ENCODE peak calls at places on chromosome 22, in four cellular contexts. One of them, this sample, is unnamed.

GRCh38 chr22:50733521-50734342 is 4.3 kb upstream of the ACR start:
- DNase-seq in ascending aorta: no peak
- DNase-seq in brain microvascular endothelial cell: no peak
- DNase-seq in fibroblast of lung: peak
- DNase-seq in this sample: no peak

GRCh38 chr22:41140365-41140957 is 48.1 kb downstream of the EP300 start:
- DNase-seq in ascending aorta: no peak
- DNase-seq in brain microvascular endothelial cell: no peak
- DNase-seq in fibroblast of lung: no peak
- DNase-seq in this sample: no peak

GRCh38 chr22:43160497-43161126 is 9.3 kb downstream of the TSPO start:
- DNase-seq in ascending aorta: no peak
- DNase-seq in brain microvascular endothelial cell: no peak
- DNase-seq in fibroblast of lung: no peak
- DNase-seq in this sample: no peak

GRCh38 chr22:48577014-48577690 is 1250.5 kb downstream of the BRD1 start:
- DNase-seq in ascending aorta: no peak
- DNase-seq in brain microvascular endothelial cell: no peak
- DNase-seq in fibroblast of lung: no peak
- DNase-seq in this sample: peak

GRCh38 chr22:29609139-29609538 is 5.7 kb downstream of the NF2 start:
- DNase-seq in ascending aorta: no peak
- DNase-seq in brain microvascular endothelial cell: no peak
- DNase-seq in fibroblast of lung: no peak
- DNase-seq in this sample: no peak

GRCh38 chr22:40426671-40427070 is 56.3 kb downstream of the SGSM3 start:
- DNase-seq in ascending aorta: no peak
- DNase-seq in brain microvascular endothelial cell: no peak
- DNase-seq in fibroblast of lung: peak
- DNase-seq in this sample: no peak

GRCh38 chr22:37242395-37242918 is 1.6 kb downstream of the RAC2 start:
- DNase-seq in ascending aorta: peak
- DNase-seq in brain microvascular endothelial cell: peak
- DNase-seq in fibroblast of lung: no peak
- DNase-seq in this sample: no peak

GRCh38 chr22:17472886-17473285 is 90.4 kb upstream of the SLC25A18 start:
- DNase-seq in ascending aorta: no peak
- DNase-seq in brain microvascular endothelial cell: no peak
- DNase-seq in fibroblast of lung: no peak
- DNase-seq in this sample: no peak

GRCh38 chr22:50184004-50184461 is 1.7 kb upstream of the TRABD start:
- DNase-seq in ascending aorta: no peak
- DNase-seq in brain microvascular endothelial cell: no peak
- DNase-seq in fibroblast of lung: peak
- DNase-seq in this sample: no peak

GRCh38 chr22:42992092-42992491 is 22.9 kb downstream of the PACSIN2 start:
- DNase-seq in ascending aorta: no peak
- DNase-seq in brain microvascular endothelial cell: no peak
- DNase-seq in fibroblast of lung: no peak
- DNase-seq in this sample: no peak

GRCh38 chr22:48940266-48940987 is 887.2 kb downstream of the BRD1 start:
- DNase-seq in ascending aorta: no peak
- DNase-seq in brain microvascular endothelial cell: no peak
- DNase-seq in fibroblast of lung: no peak
- DNase-seq in this sample: no peak

GRCh38 chr22:35379146-35379993 is 1.5 kb upstream of the HMOX1 start:
- DNase-seq in ascending aorta: no peak
- DNase-seq in brain microvascular endothelial cell: no peak
- DNase-seq in fibroblast of lung: no peak
- DNase-seq in this sample: no peak

GRCh38 chr22:17172172-17172833 is 13.2 kb upstream of the HDHD5 start:
- DNase-seq in ascending aorta: no peak
- DNase-seq in brain microvascular endothelial cell: no peak
- DNase-seq in fibroblast of lung: no peak
- DNase-seq in this sample: no peak

GRCh38 chr22:40215266-40215665 is 37.5 kb downstream of the TNRC6B start:
- DNase-seq in ascending aorta: no peak
- DNase-seq in brain microvascular endothelial cell: no peak
- DNase-seq in fibroblast of lung: no peak
- DNase-seq in this sample: no peak

GRCh38 chr22:30396871-30397655 is at the start of gene SEC14L2:
- DNase-seq in ascending aorta: no peak
- DNase-seq in brain microvascular endothelial cell: no peak
- DNase-seq in fibroblast of lung: peak
- DNase-seq in this sample: peak

GRCh38 chr22:25050566-25050965 is 98.0 kb downstream of the KIAA1671 start:
- DNase-seq in ascending aorta: no peak
- DNase-seq in brain microvascular endothelial cell: no peak
- DNase-seq in fibroblast of lung: no peak
- DNase-seq in this sample: no peak

GRCh38 chr22:43263645-43264514 is 76.9 kb upstream of the TTLL12 start:
- DNase-seq in ascending aorta: no peak
- DNase-seq in brain microvascular endothelial cell: peak
- DNase-seq in fibroblast of lung: peak
- DNase-seq in this sample: peak

GRCh38 chr22:42868751-42869251 is 11.7 kb upstream of the ARFGAP3 start:
- DNase-seq in ascending aorta: peak
- DNase-seq in brain microvascular endothelial cell: no peak
- DNase-seq in fibroblast of lung: no peak
- DNase-seq in this sample: no peak

GRCh38 chr22:33682927-33683326 is 237.3 kb downstream of the LARGE1 start:
- DNase-seq in ascending aorta: no peak
- DNase-seq in brain microvascular endothelial cell: no peak
- DNase-seq in fibroblast of lung: no peak
- DNase-seq in this sample: no peak

GRCh38 chr22:24994070-24994763 is 41.7 kb downstream of the KIAA1671 start:
- DNase-seq in ascending aorta: no peak
- DNase-seq in brain microvascular endothelial cell: no peak
- DNase-seq in fibroblast of lung: no peak
- DNase-seq in this sample: no peak

GRCh38 chr22:30591191-30591587 is 521 bp downstream of the PES1 start:
- DNase-seq in ascending aorta: no peak
- DNase-seq in brain microvascular endothelial cell: peak
- DNase-seq in fibroblast of lung: peak
- DNase-seq in this sample: no peak

GRCh38 chr22:19378362-19378711 is 53.2 kb downstream of the HIRA start:
- DNase-seq in ascending aorta: no peak
- DNase-seq in brain microvascular endothelial cell: no peak
- DNase-seq in fibroblast of lung: no peak
- DNase-seq in this sample: no peak

GRCh38 chr22:50320671-50321325 is 6.0 kb downstream of the DENND6B start:
- DNase-seq in ascending aorta: no peak
- DNase-seq in brain microvascular endothelial cell: no peak
- DNase-seq in fibroblast of lung: no peak
- DNase-seq in this sample: no peak

GRCh38 chr22:25492950-25493790 is 71.3 kb upstream of the GRK3 start:
- DNase-seq in ascending aorta: no peak
- DNase-seq in brain microvascular endothelial cell: no peak
- DNase-seq in fibroblast of lung: no peak
- DNase-seq in this sample: peak

GRCh38 chr22:16970446-16970845 is 37.6 kb downstream of the GAB4 start:
- DNase-seq in ascending aorta: no peak
- DNase-seq in brain microvascular endothelial cell: no peak
- DNase-seq in fibroblast of lung: no peak
- DNase-seq in this sample: no peak

GRCh38 chr22:32574397-32574796 is 99.8 kb downstream of the FBXO7 start:
- DNase-seq in ascending aorta: no peak
- DNase-seq in brain microvascular endothelial cell: no peak
- DNase-seq in fibroblast of lung: no peak
- DNase-seq in this sample: no peak

GRCh38 chr22:48701296-48702030 is 1126.2 kb downstream of the BRD1 start:
- DNase-seq in ascending aorta: no peak
- DNase-seq in brain microvascular endothelial cell: no peak
- DNase-seq in fibroblast of lung: no peak
- DNase-seq in this sample: no peak

GRCh38 chr22:31898911-31899310 is 45.4 kb upstream of the YWHAH start:
- DNase-seq in ascending aorta: no peak
- DNase-seq in brain microvascular endothelial cell: no peak
- DNase-seq in fibroblast of lung: no peak
- DNase-seq in this sample: no peak

DNA sequence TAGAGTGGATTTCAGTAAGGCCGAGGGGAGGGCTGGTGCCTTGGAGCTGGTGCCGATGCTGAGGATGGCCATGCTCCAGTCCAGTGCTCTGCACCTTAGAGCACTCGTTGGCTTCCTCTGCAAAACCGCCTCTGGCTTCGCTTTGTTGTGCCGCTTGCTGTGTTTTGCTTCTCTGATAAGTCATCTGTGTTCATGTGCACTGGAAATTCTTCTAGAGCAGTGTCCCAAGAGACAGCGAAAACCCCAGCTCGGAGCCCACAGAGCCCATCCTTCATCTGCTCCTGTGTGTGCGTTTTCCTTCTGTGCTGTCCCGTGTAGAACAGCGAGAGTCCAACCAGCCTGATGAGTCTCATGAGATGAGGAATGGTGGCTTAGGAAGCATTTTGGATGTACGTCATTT is 12.1 kb downstream of the FAM118A start:
- DNase-seq in ascending aorta: no peak
- DNase-seq in brain microvascular endothelial cell: no peak
- DNase-seq in fibroblast of lung: no peak
- DNase-seq in this sample: no peak
- H3K27ac ChIP-seq in ascending aorta: no peak
- H3K27ac ChIP-seq in brain microvascular endothelial cell: no peak
- H3K27ac ChIP-seq in fibroblast of lung: no peak
- H3K27ac ChIP-seq in this sample: no peak

GRCh38 chr22:20771918-20772625 is 1.8 kb upstream of the SERPIND1 start:
- DNase-seq in ascending aorta: no peak
- DNase-seq in brain microvascular endothelial cell: no peak
- DNase-seq in fibroblast of lung: no peak
- DNase-seq in this sample: no peak
- H3K27ac ChIP-seq in ascending aorta: no peak
- H3K27ac ChIP-seq in brain microvascular endothelial cell: no peak
- H3K27ac ChIP-seq in fibroblast of lung: no peak
- H3K27ac ChIP-seq in this sample: no peak

DNA sequence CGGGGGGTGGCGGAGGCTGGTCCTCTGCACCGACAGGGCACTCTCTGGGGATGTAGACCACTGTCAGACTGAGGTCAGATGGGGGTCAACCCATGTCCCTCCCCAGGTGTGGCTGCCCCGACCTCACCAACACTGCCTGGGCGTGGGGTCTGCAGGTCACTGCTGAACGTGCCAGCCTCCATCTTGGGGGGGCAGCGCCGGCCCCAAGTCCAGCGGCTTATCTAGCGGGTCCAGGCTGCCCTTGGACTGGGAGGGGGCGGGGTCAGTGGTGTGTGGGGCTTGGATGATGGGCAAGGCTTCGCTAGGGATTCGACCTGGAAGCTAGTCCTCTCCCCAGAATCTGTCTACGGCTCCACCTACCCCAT is 178.2 kb downstream of the IGLL1 start:
- DNase-seq in ascending aorta: no peak
- DNase-seq in brain microvascular endothelial cell: no peak
- DNase-seq in fibroblast of lung: no peak
- DNase-seq in this sample: no peak
- H3K27ac ChIP-seq in ascending aorta: no peak
- H3K27ac ChIP-seq in brain microvascular endothelial cell: no peak
- H3K27ac ChIP-seq in fibroblast of lung: no peak
- H3K27ac ChIP-seq in this sample: no peak

GRCh38 chr22:46586123-46586519 is 34.1 kb upstream of the GRAMD4 start:
- DNase-seq in ascending aorta: no peak
- DNase-seq in brain microvascular endothelial cell: no peak
- DNase-seq in fibroblast of lung: no peak
- DNase-seq in this sample: no peak
- H3K27ac ChIP-seq in ascending aorta: no peak
- H3K27ac ChIP-seq in brain microvascular endothelial cell: no peak
- H3K27ac ChIP-seq in fibroblast of lung: no peak
- H3K27ac ChIP-seq in this sample: no peak